ENCODE peak calls at places on chromosome 15, in five cellular contexts. M is HepG2, T is PC-3, X is left lung, I is upper lobe of right lung. Q is an unnamed sample.

GRCh38 chr15:98330692-98331435 is 317.5 kb upstream of the IGF1R start:
- DNase-seq in T (no peak), X (no peak), M (no peak), I (no peak), Q (no peak)

GRCh38 chr15:54812383-54812782 is 384.4 kb downstream of the RSL24D1 start:
- DNase-seq in T (no peak), X (no peak), M (no peak), I (no peak), Q (no peak)

GRCh38 chr15:60426870-60427528 is 29.2 kb upstream of the ANXA2 start:
- DNase-seq in X (no peak), T (peak; percentile 74), M (no peak), I (no peak), Q (no peak)

GRCh38 chr15:71463156-71463555 is 347.2 kb upstream of the NR2E3 start:
- DNase-seq in X (no peak), T (no peak), M (no peak), I (no peak), Q (no peak)

GRCh38 chr15:85071061-85071460 is 89.4 kb downstream of the PDE8A start:
- DNase-seq in X (no peak), T (no peak), M (no peak), I (no peak), Q (no peak)

GRCh38 chr15:80159301-80159700 is 6.5 kb downstream of the FAH start:
- DNase-seq in I (no peak), T (no peak), X (no peak), M (no peak), Q (no peak)

GRCh38 chr15:92636401-92636949 is 19.1 kb downstream of the FAM174B start:
- DNase-seq in I (no peak), M (no peak), X (no peak), T (no peak), Q (no peak)

GRCh38 chr15:54482251-54482650 is 504.0 kb downstream of the UNC13C start:
- DNase-seq in X (no peak), I (no peak), M (no peak), T (no peak), Q (no peak)

GRCh38 chr15:74314897-74315438 is 52.5 kb downstream of the CYP11A1 start:
- DNase-seq in M (no peak), X (no peak), I (no peak), T (no peak), Q (no peak)

GRCh38 chr15:101128191-101128590 is 123.7 kb downstream of the CHSY1 start:
- DNase-seq in X (no peak), M (no peak), I (no peak), T (peak; percentile 85), Q (no peak)

GRCh38 chr15:81351651-81352050 is 22.4 kb downstream of the TMC3 start:
- DNase-seq in T (no peak), I (no peak), X (no peak), M (no peak), Q (no peak)

GRCh38 chr15:43420876-43421275 is 50.0 kb downstream of the TUBGCP4 start:
- DNase-seq in I (no peak), M (no peak), X (no peak), T (no peak), Q (no peak)

GRCh38 chr15:73079570-73079969 is 27.3 kb downstream of the NEO1 start:
- DNase-seq in I (no peak), X (no peak), T (no peak), M (no peak), Q (no peak)

GRCh38 chr15:80561500-80561899 is 133.6 kb upstream of the ABHD17C start:
- DNase-seq in X (no peak), I (no peak), T (no peak), M (no peak), Q (no peak)

GRCh38 chr15:50925281-50925680 is 16.8 kb downstream of the AP4E1 start:
- DNase-seq in M (no peak), I (no peak), T (no peak), X (no peak), Q (no peak)

GRCh38 chr15:80437492-80437891 is 33.3 kb downstream of the ARNT2 start:
- DNase-seq in T (no peak), X (no peak), I (peak; percentile 72), M (no peak), Q (no peak)

GRCh38 chr15:76964157-76964556 is 30.8 kb upstream of the PSTPIP1 start:
- DNase-seq in M (no peak), T (no peak), I (no peak), X (no peak), Q (no peak)

GRCh38 chr15:35305906-35306305 is 220.8 kb upstream of the NANOGP8 start:
- DNase-seq in M (no peak), I (no peak), T (peak; percentile 64), X (no peak), Q (no peak)

GRCh38 chr15:90576711-90577389 is 47.1 kb downstream of the CRTC3 start:
- DNase-seq in T (no peak), I (no peak), X (no peak), M (no peak), Q (no peak)

GRCh38 chr15:53072077-53072476 is 281.9 kb upstream of the ONECUT1 start:
- DNase-seq in T (peak; percentile 92), M (peak; percentile 35), I (peak; percentile 60), X (no peak), Q (no peak)

GRCh38 chr15:87973456-87974215 is 282.9 kb downstream of the NTRK3 start:
- DNase-seq in I (no peak), T (peak; percentile 31), X (no peak), M (no peak), Q (no peak)

GRCh38 chr15:56225520-56225919 is 18.2 kb downstream of the RFX7 start:
- DNase-seq in M (no peak), X (no peak), I (no peak), T (no peak), Q (no peak)

GRCh38 chr15:56227780-56228179 is 15.9 kb downstream of the RFX7 start:
- DNase-seq in T (no peak), M (no peak), X (no peak), I (no peak), Q (no peak)

GRCh38 chr15:56228854-56229253 is 14.8 kb downstream of the RFX7 start:
- DNase-seq in M (no peak), X (no peak), I (no peak), T (no peak), Q (no peak)

GRCh38 chr15:56227315-56227714 is 16.4 kb downstream of the RFX7 start:
- DNase-seq in T (no peak), M (no peak), I (no peak), X (no peak), Q (no peak)

GRCh38 chr15:56228352-56228751 is 15.3 kb downstream of the RFX7 start:
- DNase-seq in X (no peak), I (no peak), T (no peak), M (no peak), Q (no peak)
- H3K9me3 ChIP-seq in X (peaks cover 51% of the 10 kb centered on the region), I (peaks cover 27% of the 10 kb centered on the region), T (no peaks in the 10 kb centered on the region), M (peaks cover 28% of the 10 kb centered on the region), Q (peaks cover 27% of the 10 kb centered on the region)

GRCh38 chr15:67823371-67824156 is 1.7 kb upstream of the SKOR1 start:
- DNase-seq in T (no peak), M (no peak), X (peak; percentile 70), I (no peak), Q (no peak)
- H3K27me3 ChIP-seq in T (peaks cover 41% of the 10 kb centered on the region), M (peaks cover 15% of the 10 kb centered on the region), X (peaks cover 94% of the 10 kb centered on the region), I (peaks cover 96% of the 10 kb centered on the region), Q (peaks cover 100% of the 10 kb centered on the region)

GRCh38 chr15:64694816-64695215 is 80.6 kb downstream of the RBPMS2 start:
- DNase-seq in T (no peak), X (no peak), I (no peak), M (no peak), Q (no peak)
- H3K9me3 ChIP-seq in T (no peaks in the 10 kb centered on the region), X (no peaks in the 10 kb centered on the region), I (no peaks in the 10 kb centered on the region), M (no peaks in the 10 kb centered on the region), Q (no peaks in the 10 kb centered on the region)

GRCh38 chr15:83284563-83285283 is at the start of gene BNC1:
- DNase-seq in I (no peak), M (no peak), X (no peak), T (no peak), Q (no peak)

GRCh38 chr15:83285284-83285978 is 967 bp upstream of the BNC1 start:
- DNase-seq in I (no peak), X (no peak), T (no peak), M (no peak), Q (no peak)

GRCh38 chr15:83283813-83284562 is 476 bp downstream of the BNC1 start:
- DNase-seq in M (no peak), T (no peak), X (peak; percentile 75), I (no peak), Q (no peak)

GRCh38 chr15:83282859-83283812 is 1.3 kb downstream of the BNC1 start:
- DNase-seq in X (peak; percentile 76), I (no peak), T (peak; percentile 22), M (no peak), Q (no peak)

GRCh38 chr15:83282141-83282540 is 2.3 kb downstream of the BNC1 start:
- DNase-seq in X (no peak), T (peak; percentile 31), M (no peak), I (no peak), Q (no peak)
- H3K27me3 ChIP-seq in X (peaks cover 70% of the 10 kb centered on the region), T (no peaks in the 10 kb centered on the region), M (no peaks in the 10 kb centered on the region), I (peaks cover 82% of the 10 kb centered on the region), Q (peaks cover 81% of the 10 kb centered on the region)

Q was measured in lower lobe of right lung.